ENCODE peak calls at places on chromosomes 3 and 15, in seven cellular contexts. W is cardiac muscle cell, Q is heart left ventricle, N is lung, J is body of pancreas, L is uterus, G is fibroblast of villous mesenchyme. B is an unnamed sample.

GRCh38 chr15:38702178-38702912 is 137.7 kb upstream of the RASGRP1 start:
- DNase-seq in W (no peak), Q (no peak), N (peak; percentile 30), J (peak; percentile 94), L (no peak), G (no peak), B (no peak)

GRCh38 chr3:31164398-31164797 is 269.9 kb upstream of the GADL1 start:
- DNase-seq in W (no peak), Q (no peak), N (no peak), J (no peak), L (no peak), G (no peak), B (no peak)

GRCh38 chr3:142977399-142977728 is 13.9 kb upstream of the PAQR9 start:
- DNase-seq in W (no peak), Q (no peak), N (no peak), J (no peak), L (no peak), G (no peak), B (no peak)

GRCh38 chr3:150972379-150972985 is at the start of gene CLRN1:
- DNase-seq in W (peak; percentile 24), Q (no peak), N (no peak), J (no peak), L (no peak), G (no peak), B (peak; percentile 2)

GRCh38 chr15:48336940-48337339 is 5.7 kb downstream of the DUT start:
- DNase-seq in W (peak; percentile 23), Q (no peak), N (no peak), J (no peak), L (no peak), G (no peak), B (peak; percentile 11)

GRCh38 chr3:112470791-112471190 is 28.5 kb downstream of the BTLA start:
- DNase-seq in W (no peak), Q (no peak), N (no peak), J (no peak), L (no peak), G (no peak), B (peak; percentile 6)

GRCh38 chr3:175731543-175731942 is 872.4 kb downstream of the NAALADL2 start:
- DNase-seq in W (no peak), Q (no peak), N (no peak), J (peak; percentile 7), L (no peak), G (no peak), B (no peak)

GRCh38 chr3:18143258-18143780 is 281.8 kb downstream of the SATB1 start:
- DNase-seq in W (no peak), Q (no peak), N (no peak), J (no peak), L (no peak), G (no peak), B (no peak)

GRCh38 chr3:45272411-45272810 is 46.3 kb upstream of the TMEM158 start:
- DNase-seq in W (no peak), Q (no peak), N (no peak), J (no peak), L (no peak), G (no peak), B (no peak)

GRCh38 chr3:28286595-28286994 is 45.2 kb downstream of the CMC1 start:
- DNase-seq in W (peak; percentile 44), Q (no peak), N (no peak), J (no peak), L (no peak), G (peak; percentile 52), B (peak; percentile 67)

GRCh38 chr3:174251696-174252095 is 607.4 kb upstream of the NAALADL2 start:
- DNase-seq in W (no peak), Q (no peak), N (no peak), J (no peak), L (no peak), G (no peak), B (peak; percentile 6)

GRCh38 chr3:125245521-125245920 is 33.0 kb upstream of the SLC12A8 start:
- DNase-seq in W (peak; percentile 13), Q (no peak), N (no peak), J (no peak), L (no peak), G (no peak), B (peak; percentile 11)

GRCh38 chr3:52221563-52222318 is 3.7 kb downstream of the TLR9 start:
- DNase-seq in W (no peak), Q (peak; percentile 33), N (no peak), J (peak; percentile 28), L (no peak), G (no peak), B (no peak)

GRCh38 chr3:120088622-120089021 is 5.6 kb downstream of the GSK3B start:
- DNase-seq in W (no peak), Q (no peak), N (no peak), J (no peak), L (no peak), G (no peak), B (no peak)

GRCh38 chr15:90106522-90107117 is 4.4 kb upstream of the IDH2 start:
- DNase-seq in W (peak; percentile 79), Q (peak; percentile 74), N (no peak), J (no peak), L (peak; percentile 35), G (peak; percentile 12), B (peak; percentile 55)

GRCh38 chr3:183148056-183148455 is 14.5 kb downstream of the LAMP3 start:
- DNase-seq in W (no peak), Q (no peak), N (no peak), J (no peak), L (no peak), G (peak; percentile 83), B (peak; percentile 77)

DNA sequence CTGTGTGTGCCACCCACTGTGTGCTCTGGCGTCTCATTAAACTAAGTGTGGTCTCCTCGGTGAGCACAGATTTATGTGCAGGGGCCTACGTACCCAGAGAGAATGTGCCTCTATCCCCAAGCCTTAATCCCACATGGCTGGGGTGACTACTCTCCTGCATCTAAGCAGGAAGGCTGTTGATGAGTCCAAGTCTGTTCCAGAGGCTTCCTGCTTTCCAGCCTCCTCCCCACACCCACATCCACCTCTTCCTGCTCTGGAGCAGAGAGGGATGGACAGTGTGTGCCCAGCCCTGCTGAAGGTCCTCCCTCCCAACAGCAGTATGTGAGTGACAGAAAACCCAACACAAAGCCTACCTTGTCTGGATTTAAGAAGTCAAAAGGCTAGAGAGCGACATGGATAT is 38.8 kb upstream of the BCL2L10 start:
- DNase-seq in W (no peak), Q (no peak), N (no peak), J (no peak), L (no peak), G (no peak), B (no peak)
- H3K4me3 ChIP-seq in W (no peak overlapping the region), Q (no peak overlapping the region), N (no peak overlapping the region), J (no peak overlapping the region), L (no peak overlapping the region), G (no peak overlapping the region), B (no peak overlapping the region)

GRCh38 chr15:78763796-78764241 is 47.4 kb downstream of the ADAMTS7 start:
- DNase-seq in W (no peak), Q (no peak), N (no peak), J (no peak), L (peak; percentile 9), G (no peak), B (no peak)

GRCh38 chr15:78761020-78761419 is 50.2 kb downstream of the ADAMTS7 start:
- DNase-seq in W (no peak), Q (no peak), N (no peak), J (no peak), L (no peak), G (no peak), B (no peak)

GRCh38 chr15:78763111-78763795 is 48.0 kb downstream of the ADAMTS7 start:
- DNase-seq in W (no peak), Q (no peak), N (no peak), J (no peak), L (peak; percentile 9), G (no peak), B (no peak)

GRCh38 chr15:78766041-78766440 is 45.2 kb downstream of the ADAMTS7 start:
- DNase-seq in W (no peak), Q (no peak), N (no peak), J (no peak), L (peak; percentile 16), G (no peak), B (no peak)

DNA sequence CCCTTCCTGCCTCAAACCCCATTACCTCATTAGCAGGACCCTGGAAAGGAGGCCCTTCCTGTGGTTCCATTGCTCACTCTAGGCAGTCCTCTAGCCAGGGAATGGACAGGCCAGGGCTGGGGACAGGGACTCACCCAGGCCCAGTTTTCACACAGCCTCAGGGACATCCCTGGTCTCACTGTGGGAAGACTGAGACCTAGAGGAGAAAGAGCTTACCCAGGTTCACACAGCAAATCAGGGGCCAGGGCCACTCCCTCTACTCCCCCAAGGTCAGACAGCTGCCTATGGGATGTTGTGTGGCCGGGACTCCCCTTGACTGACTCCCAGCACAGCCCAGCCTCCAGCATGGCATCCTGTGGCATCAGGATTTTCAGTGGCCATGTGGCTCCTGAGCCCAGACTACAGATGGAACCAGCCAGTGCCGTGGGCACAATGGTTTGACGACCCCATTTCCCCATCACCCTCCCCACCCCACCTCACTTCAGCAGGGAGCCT is 49.3 kb downstream of the ADAMTS7 start:
- DNase-seq in W (no peak), Q (no peak), N (no peak), J (no peak), L (no peak), G (no peak), B (no peak)
- H3K4me3 ChIP-seq in W (no peak overlapping the region), Q (no peak overlapping the region), N (no peak overlapping the region), J (no peak overlapping the region), L (no peak overlapping the region), G (no peak overlapping the region), B (no peak overlapping the region)

DNA sequence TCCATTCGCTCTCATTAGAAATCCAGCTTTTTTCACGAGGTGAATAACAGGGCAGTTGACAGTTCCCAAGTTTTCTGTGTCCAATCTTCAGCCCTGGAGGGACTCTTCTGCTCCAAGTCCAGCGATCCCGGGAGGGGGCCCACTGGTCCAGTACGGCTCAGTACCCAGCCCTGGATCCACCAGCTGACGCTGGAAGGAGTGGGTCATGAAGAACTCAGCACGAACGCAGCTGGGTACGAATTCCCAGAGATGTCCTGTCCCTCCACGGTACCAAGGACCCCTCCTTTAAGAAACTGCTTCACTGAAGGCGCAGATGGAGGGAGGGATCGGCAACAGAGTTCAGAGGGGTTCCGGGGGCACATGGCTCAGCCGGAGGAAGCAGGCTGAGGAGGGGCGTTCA is 16.5 kb upstream of the CLK3 start:
- DNase-seq in W (no peak), Q (no peak), N (no peak), J (no peak), L (no peak), G (no peak), B (no peak)
- H3K4me3 ChIP-seq in W (no peak overlapping the region), Q (peak overlapping the region; percentile 69), N (no peak overlapping the region), J (no peak overlapping the region), L (peak overlapping the region; percentile 52), G (peak overlapping the region; percentile 72), B (peak overlapping the region; percentile 73)

DNA sequence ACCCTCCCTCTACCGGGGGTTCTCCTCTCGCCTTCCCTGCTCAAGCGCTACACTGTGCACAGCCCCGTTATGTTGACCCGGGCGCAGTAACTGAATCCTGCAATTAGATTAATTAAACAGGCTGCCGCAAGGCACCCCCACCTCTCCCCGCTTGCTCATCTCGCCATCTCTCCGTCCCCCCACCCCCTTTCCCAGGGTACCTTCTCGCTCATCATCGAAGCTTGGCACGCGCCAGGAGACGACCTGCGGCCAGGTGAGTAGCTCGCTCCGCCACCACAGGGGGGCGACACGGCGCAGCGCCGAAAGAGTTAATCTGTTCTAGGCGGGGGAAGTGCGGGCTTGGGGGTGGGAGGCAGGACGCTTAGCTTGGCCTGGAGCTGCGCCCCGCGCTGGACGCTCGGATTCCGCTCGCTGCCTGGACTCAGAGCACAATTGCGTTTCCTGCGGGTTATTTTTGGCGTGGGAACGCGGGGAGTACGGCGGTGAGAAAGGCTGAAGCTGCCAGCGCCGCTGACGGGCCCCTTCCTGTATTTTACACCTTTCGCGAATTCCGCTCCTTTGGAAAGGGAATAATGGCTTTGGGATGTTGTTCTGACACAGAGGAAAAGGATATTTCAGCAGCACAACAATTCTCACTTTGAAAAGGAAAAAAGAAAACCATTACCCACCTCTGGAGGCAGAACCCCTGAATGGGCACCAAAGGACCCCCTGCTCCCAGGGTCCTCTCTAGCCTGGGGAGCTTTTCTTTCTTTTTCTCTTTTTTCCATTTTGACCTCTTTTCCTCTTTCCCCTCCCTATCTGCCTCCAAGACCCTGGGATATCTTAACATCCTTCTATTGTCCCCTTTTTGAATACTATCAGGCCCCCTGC is 1.5 kb downstream of the DLL4 start:
- DNase-seq in W (peak; percentile 77), Q (peak; percentile 86), N (peak; percentile 59), J (peak; percentile 49), L (peak; percentile 41), G (peak; percentile 49), B (peak; percentile 54)
- H3K4me3 ChIP-seq in W (peak overlapping the region; percentile 41), Q (peak overlapping the region; percentile 70), N (peak overlapping the region; percentile 69), J (no peak overlapping the region), L (peak overlapping the region; percentile 41), G (peak overlapping the region; percentile 58), B (peak overlapping the region; percentile 38)

B was measured in fibroblast of pulmonary artery.